ENCODE peak calls at places on chromosomes 4 and X, in five cellular contexts. Q is ecto neural progenitor cell; B is activated CD4-positive, alpha-beta T cell treated with anti-CD3 and anti-CD28 coated beads, Interleukin-2, amount 50 U/mL, for 1 hour; L is left lung; K is CD4-positive, alpha-beta T cell. F is an unnamed sample.

GRCh38 chrX:143757375-143757774 is 36.8 kb upstream of the SPANXN2 start:
- DNase-seq in Q (peak), B (no peak), L (no peak), K (no peak), F (no peak)

GRCh38 chrX:39439910-39440733 is 638.9 kb downstream of the MID1IP1 start:
- DNase-seq in Q (no peak), B (no peak), L (no peak), K (no peak), F (no peak)

GRCh38 chr4:8871417-8872401 is at the start of gene HMX1:
- DNase-seq in Q (peak), B (no peak), L (no peak), K (no peak), F (no peak)

GRCh38 chrX:154526901-154527675 is 11.1 kb upstream of the FAM3A start:
- DNase-seq in Q (peak), B (peak), L (peak), K (peak), F (peak)

GRCh38 chr4:115343171-115343570 is 229.8 kb upstream of the NDST4 start:
- DNase-seq in Q (no peak), B (no peak), L (no peak), K (no peak), F (no peak)

GRCh38 chr4:26751004-26751403 is 109.6 kb upstream of the STIM2 start:
- DNase-seq in Q (no peak), B (no peak), L (no peak), K (no peak), F (no peak)

GRCh38 chr4:16667464-16667863 is 231.0 kb downstream of the LDB2 start:
- DNase-seq in Q (no peak), B (no peak), L (no peak), K (no peak), F (no peak)

GRCh38 chr4:153143527-153144348 is 60.5 kb upstream of the TRIM2 start:
- DNase-seq in Q (no peak), B (no peak), L (no peak), K (no peak), F (peak)

GRCh38 chr4:150258569-150258968 is 180.3 kb downstream of the DCLK2 start:
- DNase-seq in Q (no peak), B (no peak), L (no peak), K (no peak), F (no peak)

GRCh38 chr4:102454278-102454677 is 46.9 kb upstream of the NFKB1 start:
- DNase-seq in Q (no peak), B (no peak), L (no peak), K (no peak), F (no peak)

GRCh38 chrX:68647156-68647957 is at the start of gene STARD8:
- DNase-seq in Q (peak), B (no peak), L (peak), K (no peak), F (no peak)

GRCh38 chr4:92714640-92715039 is 410.9 kb downstream of the GRID2 start:
- DNase-seq in Q (no peak), B (no peak), L (no peak), K (no peak), F (no peak)

GRCh38 chr4:165680821-165681220 is 192.2 kb upstream of the TLL1 start:
- DNase-seq in Q (no peak), B (no peak), L (no peak), K (no peak), F (no peak)

GRCh38 chr4:151771664-151772063 is 10.9 kb upstream of the GATB start:
- DNase-seq in Q (no peak), B (no peak), L (no peak), K (no peak), F (no peak)

GRCh38 chrX:32571579-32571978 is 639.8 kb downstream of the DMD start:
- DNase-seq in Q (no peak), B (no peak), L (no peak), K (no peak), F (no peak)

GRCh38 chr4:25076625-25077413 is 46.1 kb upstream of the LGI2 start:
- DNase-seq in Q (no peak), B (no peak), L (no peak), K (no peak), F (no peak)

GRCh38 chrX:113644426-113644825 is 803.8 kb upstream of the AMOT start:
- DNase-seq in Q (no peak), B (no peak), L (no peak), K (no peak), F (no peak)

GRCh38 chr4:5566991-5567390 is 141.4 kb downstream of the EVC2 start:
- DNase-seq in Q (no peak), B (no peak), L (no peak), K (no peak), F (no peak)

GRCh38 chr4:41665808-41666207 is 82.7 kb downstream of the PHOX2B start:
- DNase-seq in Q (no peak), B (no peak), L (no peak), K (no peak), F (no peak)

GRCh38 chr4:47017494-47017893 is 13.9 kb upstream of the GABRB1 start:
- DNase-seq in Q (no peak), B (no peak), L (no peak), K (no peak), F (no peak)

GRCh38 chr4:78720994-78721677 is 55.0 kb upstream of the BMP2K start:
- DNase-seq in Q (no peak), B (peak), L (peak), K (peak), F (no peak)

F was measured in NAMALWA.